ENCODE peak calls at places on chromosomes 12 and 14, in four cellular contexts. One of them, this sample, is unnamed.

GRCh38 chr12:33476058-33476457 is 36.4 kb upstream of the SYT10 start:
- DNase-seq in esophagus squamous epithelium: no peak
- DNase-seq in colonic mucosa: no peak
- DNase-seq in upper lobe of right lung: no peak
- DNase-seq in this sample: no peak

GRCh38 chr12:115000038-115000437 is 316.1 kb upstream of the TBX3 start:
- DNase-seq in colonic mucosa: no peak
- DNase-seq in upper lobe of right lung: no peak
- DNase-seq in esophagus squamous epithelium: no peak
- DNase-seq in this sample: no peak

GRCh38 chr12:55955800-55956508 is 9.9 kb downstream of the PMEL start:
- DNase-seq in esophagus squamous epithelium: no peak
- DNase-seq in colonic mucosa: no peak
- DNase-seq in upper lobe of right lung: no peak
- DNase-seq in this sample: peak; percentile 89

GRCh38 chr12:108063192-108063591 is 65.9 kb upstream of the WSCD2 start:
- DNase-seq in esophagus squamous epithelium: no peak
- DNase-seq in upper lobe of right lung: no peak
- DNase-seq in colonic mucosa: no peak
- DNase-seq in this sample: peak; percentile 75

GRCh38 chr14:38578278-38578681 is 322.4 kb upstream of the CLEC14A start:
- DNase-seq in colonic mucosa: no peak
- DNase-seq in upper lobe of right lung: no peak
- DNase-seq in esophagus squamous epithelium: no peak
- DNase-seq in this sample: peak; percentile 44

GRCh38 chr12:79988368-79988767 is 53.5 kb upstream of the PPP1R12A start:
- DNase-seq in esophagus squamous epithelium: no peak
- DNase-seq in colonic mucosa: no peak
- DNase-seq in upper lobe of right lung: no peak
- DNase-seq in this sample: no peak

GRCh38 chr12:70031046-70031445 is 206.0 kb downstream of the MYRFL start:
- DNase-seq in upper lobe of right lung: no peak
- DNase-seq in colonic mucosa: no peak
- DNase-seq in esophagus squamous epithelium: no peak
- DNase-seq in this sample: peak; percentile 78

GRCh38 chr12:75579552-75579951 is 68.1 kb upstream of the KRR1 start:
- DNase-seq in esophagus squamous epithelium: no peak
- DNase-seq in colonic mucosa: no peak
- DNase-seq in upper lobe of right lung: no peak
- DNase-seq in this sample: no peak

GRCh38 chr12:2322554-2323120 is 269.9 kb downstream of the CACNA1C start:
- DNase-seq in colonic mucosa: no peak
- DNase-seq in esophagus squamous epithelium: no peak
- DNase-seq in upper lobe of right lung: no peak
- DNase-seq in this sample: no peak

GRCh38 chr14:59018978-59019377 is 169.5 kb upstream of the DAAM1 start:
- DNase-seq in esophagus squamous epithelium: no peak
- DNase-seq in colonic mucosa: no peak
- DNase-seq in upper lobe of right lung: no peak
- DNase-seq in this sample: peak; percentile 76

GRCh38 chr14:77409131-77409533 is 14.2 kb downstream of the NOXRED1 start:
- DNase-seq in colonic mucosa: no peak
- DNase-seq in upper lobe of right lung: no peak
- DNase-seq in esophagus squamous epithelium: no peak
- DNase-seq in this sample: peak; percentile 71

GRCh38 chr12:115752151-115752550 is 525.3 kb downstream of the MED13L start:
- DNase-seq in colonic mucosa: no peak
- DNase-seq in esophagus squamous epithelium: no peak
- DNase-seq in upper lobe of right lung: no peak
- DNase-seq in this sample: no peak

GRCh38 chr12:7899755-7900154 is 27.0 kb upstream of the SLC2A14 start:
- DNase-seq in colonic mucosa: no peak
- DNase-seq in esophagus squamous epithelium: no peak
- DNase-seq in upper lobe of right lung: peak; percentile 35
- DNase-seq in this sample: no peak

GRCh38 chr12:49763006-49763591 is 21.7 kb downstream of the TMBIM6 start:
- DNase-seq in colonic mucosa: peak; percentile 71
- DNase-seq in upper lobe of right lung: peak; percentile 82
- DNase-seq in esophagus squamous epithelium: no peak
- DNase-seq in this sample: peak; percentile 97

GRCh38 chr12:109793411-109793810 is 39.8 kb downstream of the TRPV4 start:
- DNase-seq in esophagus squamous epithelium: no peak
- DNase-seq in colonic mucosa: no peak
- DNase-seq in upper lobe of right lung: no peak
- DNase-seq in this sample: peak; percentile 41

GRCh38 chr12:128695697-128696096 is 128.1 kb downstream of the SLC15A4 start:
- DNase-seq in colonic mucosa: no peak
- DNase-seq in esophagus squamous epithelium: no peak
- DNase-seq in upper lobe of right lung: no peak
- DNase-seq in this sample: no peak

GRCh38 chr14:68958553-68958952 is 20.5 kb downstream of the ACTN1 start:
- DNase-seq in esophagus squamous epithelium: no peak
- DNase-seq in upper lobe of right lung: no peak
- DNase-seq in colonic mucosa: no peak
- DNase-seq in this sample: no peak

GRCh38 chr12:131087302-131087818 is 133.7 kb downstream of the ADGRD1 start:
- DNase-seq in esophagus squamous epithelium: no peak
- DNase-seq in upper lobe of right lung: peak; percentile 60
- DNase-seq in colonic mucosa: no peak
- DNase-seq in this sample: peak; percentile 39

GRCh38 chr12:67161322-67161918 is 107.7 kb upstream of the CAND1 start:
- DNase-seq in esophagus squamous epithelium: no peak
- DNase-seq in upper lobe of right lung: no peak
- DNase-seq in colonic mucosa: peak; percentile 24
- DNase-seq in this sample: peak; percentile 82

GRCh38 chr14:105292810-105293711 is 7.7 kb downstream of the BRF1 start:
- DNase-seq in esophagus squamous epithelium: no peak
- DNase-seq in colonic mucosa: no peak
- DNase-seq in upper lobe of right lung: no peak
- DNase-seq in this sample: peak; percentile 34

GRCh38 chr14:105290598-105291356 is 10.0 kb downstream of the BRF1 start:
- DNase-seq in esophagus squamous epithelium: no peak
- DNase-seq in upper lobe of right lung: no peak
- DNase-seq in colonic mucosa: no peak
- DNase-seq in this sample: no peak

GRCh38 chr14:105299654-105300541 is 903 bp downstream of the BRF1 start:
- DNase-seq in colonic mucosa: peak; percentile 47
- DNase-seq in esophagus squamous epithelium: no peak
- DNase-seq in upper lobe of right lung: no peak
- DNase-seq in this sample: no peak

DNA sequence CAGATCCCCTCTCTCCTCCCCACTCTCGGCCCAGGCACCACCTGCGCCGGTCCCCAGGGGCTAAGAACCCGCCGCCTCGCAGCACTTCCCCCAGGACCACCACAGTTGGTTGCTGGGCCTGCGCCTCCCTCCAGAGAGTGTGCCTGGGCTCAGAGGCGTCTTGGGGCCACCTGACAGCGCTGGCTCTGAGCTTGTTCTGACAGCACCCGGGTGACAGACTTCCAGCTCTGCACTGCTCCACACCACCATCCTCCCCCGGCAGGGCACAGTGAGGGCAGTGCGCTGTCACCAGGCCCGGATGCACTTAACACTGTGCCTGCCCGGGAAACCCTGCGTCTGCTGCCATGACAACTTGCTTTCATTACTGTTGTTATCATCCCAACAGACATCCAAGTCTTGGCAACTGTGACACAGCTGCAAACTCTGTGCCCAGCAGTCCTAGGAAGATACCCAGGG is 6.6 kb downstream of the BRF1 start:
- DNase-seq in esophagus squamous epithelium: no peak
- DNase-seq in upper lobe of right lung: no peak
- DNase-seq in colonic mucosa: no peak
- DNase-seq in this sample: no peak
- H3K27ac ChIP-seq in esophagus squamous epithelium: peak overlapping the region; percentile 72
- H3K27ac ChIP-seq in upper lobe of right lung: no peak overlapping the region
- H3K27ac ChIP-seq in colonic mucosa: no peak overlapping the region
- H3K27ac ChIP-seq in this sample: peak overlapping the region; percentile 70

DNA sequence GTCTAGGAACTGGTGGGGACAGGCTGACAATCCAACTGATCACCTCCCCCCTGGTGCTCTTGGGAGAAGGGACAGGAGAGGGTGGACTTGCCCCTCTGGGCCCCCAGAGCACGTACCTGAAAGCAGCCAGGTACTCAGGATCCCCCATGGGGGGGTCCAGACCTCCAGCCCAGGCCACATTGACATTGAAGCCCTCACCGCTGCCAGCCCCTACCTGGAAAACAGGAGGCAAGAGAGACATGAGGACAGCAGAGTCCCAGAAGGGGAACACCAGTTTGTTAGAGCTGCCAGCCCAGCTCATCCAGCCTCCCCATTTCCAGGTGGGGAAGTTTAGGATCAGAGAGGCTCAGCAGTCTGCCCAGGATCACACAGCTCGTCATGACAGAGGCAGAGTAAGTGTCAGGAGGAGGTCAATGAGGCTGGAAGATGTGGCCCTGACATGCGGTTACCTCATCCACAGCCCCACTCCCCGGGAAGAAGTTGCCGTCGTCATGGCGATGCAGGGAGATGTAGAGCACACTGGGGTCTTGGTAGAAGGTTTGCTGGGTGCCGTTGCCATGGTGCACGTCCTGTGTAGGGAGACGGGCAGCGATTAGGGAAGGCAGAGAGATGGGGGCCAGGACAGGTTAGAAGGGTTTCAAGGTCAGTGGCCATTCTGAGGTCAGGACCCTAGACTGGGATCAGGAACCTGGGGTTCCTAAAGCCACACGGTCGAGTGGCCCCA is 14.7 kb downstream of the SLC48A1 start:
- DNase-seq in colonic mucosa: no peak
- DNase-seq in upper lobe of right lung: no peak
- DNase-seq in esophagus squamous epithelium: no peak
- DNase-seq in this sample: no peak
- H3K27ac ChIP-seq in colonic mucosa: no peak overlapping the region
- H3K27ac ChIP-seq in upper lobe of right lung: no peak overlapping the region
- H3K27ac ChIP-seq in esophagus squamous epithelium: no peak overlapping the region
- H3K27ac ChIP-seq in this sample: no peak overlapping the region

GRCh38 chr14:73173092-73173735 is 36.9 kb downstream of the PSEN1 start:
- DNase-seq in esophagus squamous epithelium: no peak
- DNase-seq in upper lobe of right lung: no peak
- DNase-seq in colonic mucosa: no peak
- DNase-seq in this sample: no peak
- H3K27ac ChIP-seq in esophagus squamous epithelium: no peak overlapping the region
- H3K27ac ChIP-seq in upper lobe of right lung: no peak overlapping the region
- H3K27ac ChIP-seq in colonic mucosa: no peak overlapping the region
- H3K27ac ChIP-seq in this sample: no peak overlapping the region

DNA sequence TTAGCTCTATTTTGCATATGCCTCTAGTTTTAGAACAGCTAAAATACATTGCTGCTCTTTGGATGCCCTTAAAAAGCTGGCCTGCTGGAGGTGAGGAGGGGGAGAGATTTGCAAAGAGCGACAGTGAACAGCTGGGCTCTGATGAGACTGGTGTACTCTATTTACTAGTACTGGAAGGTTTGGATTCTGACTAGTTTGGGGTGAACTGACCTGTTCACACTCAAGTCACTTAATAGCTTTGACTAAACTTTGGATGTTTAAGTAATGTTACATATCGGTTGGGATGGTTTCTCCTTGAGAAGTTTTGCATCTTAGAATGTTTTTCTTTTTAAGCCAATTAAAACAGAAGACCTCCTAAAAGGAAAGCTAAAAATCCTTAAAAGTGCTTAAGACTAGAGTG is 73.1 kb downstream of the PAPOLA start:
- DNase-seq in esophagus squamous epithelium: no peak
- DNase-seq in upper lobe of right lung: no peak
- DNase-seq in colonic mucosa: no peak
- DNase-seq in this sample: no peak
- H3K27ac ChIP-seq in esophagus squamous epithelium: peak overlapping the region; percentile 17
- H3K27ac ChIP-seq in upper lobe of right lung: no peak overlapping the region
- H3K27ac ChIP-seq in colonic mucosa: no peak overlapping the region
- H3K27ac ChIP-seq in this sample: no peak overlapping the region

This sample was measured in endodermal cell.